ENCODE peak calls at places on chromosomes 7 and 10, in four cellular contexts. N is right cardiac atrium; K is CD8-positive, alpha-beta memory T cell; V is CD4-positive, CD25-positive, alpha-beta regulatory T cell. L is an unnamed sample.

GRCh38 chr7:7970620-7971307 is 2.2 kb downstream of the GLCCI1 start:
- DNase-seq in N (no peak), K (no peak), V (no peak), L (no peak)

GRCh38 chr7:134865001-134865845 is 85.8 kb downstream of the CALD1 start:
- DNase-seq in V (peak; percentile 24), K (no peak), N (no peak), L (no peak)

GRCh38 chr10:80502621-80503583 is 34.8 kb upstream of the SH2D4B start:
- DNase-seq in K (no peak), V (no peak), N (no peak), L (no peak)

GRCh38 chr7:103065666-103066065 is 8.9 kb downstream of the FBXL13 start:
- DNase-seq in N (peak; percentile 72), K (peak; percentile 6), V (peak; percentile 12), L (no peak)

GRCh38 chr10:51510231-51510630 is 189.2 kb downstream of the CSTF2T start:
- DNase-seq in N (no peak), V (no peak), K (no peak), L (no peak)

GRCh38 chr10:37654466-37654865 is 202.9 kb downstream of the ZNF248 start:
- DNase-seq in N (no peak), V (no peak), K (no peak), L (no peak)

GRCh38 chr10:24206926-24207701 is 1.8 kb upstream of the KIAA1217 start:
- DNase-seq in V (no peak), K (no peak), N (no peak), L (no peak)

GRCh38 chr7:13198741-13199140 is 511.3 kb downstream of the ARL4A start:
- DNase-seq in K (no peak), V (no peak), N (no peak), L (no peak)

GRCh38 chr7:98702021-98702420 is 84.9 kb downstream of the NPTX2 start:
- DNase-seq in N (no peak), K (no peak), V (no peak), L (no peak)

GRCh38 chr7:81211617-81212016 is 292.8 kb upstream of the SEMA3C start:
- DNase-seq in K (no peak), N (no peak), V (no peak), L (no peak)

GRCh38 chr7:149027055-149027454 is 1.2 kb downstream of the PDIA4 start:
- DNase-seq in K (no peak), V (no peak), N (no peak), L (no peak)

GRCh38 chr7:108045669-108046068 is 42.7 kb upstream of the LAMB1 start:
- DNase-seq in N (no peak), K (no peak), V (no peak), L (no peak)

GRCh38 chr10:91694170-91694794 is 61.4 kb upstream of the PPP1R3C start:
- DNase-seq in V (no peak), K (no peak), N (no peak), L (no peak)

GRCh38 chr7:64685091-64685490 is 19.2 kb downstream of the ZNF107 start:
- DNase-seq in K (no peak), N (no peak), V (no peak), L (no peak)

GRCh38 chr10:115214799-115215198 is 121.6 kb downstream of the ATRNL1 start:
- DNase-seq in K (no peak), N (no peak), V (no peak), L (no peak)

GRCh38 chr10:76397957-76398665 is 966.7 kb downstream of the LRMDA start:
- DNase-seq in K (no peak), V (no peak), N (no peak), L (no peak)

GRCh38 chr10:27188259-27188658 is 33.1 kb downstream of the MASTL start:
- DNase-seq in V (no peak), N (no peak), K (no peak), L (no peak)

GRCh38 chr7:98406827-98407226 is 5.9 kb upstream of the BAIAP2L1 start:
- DNase-seq in N (no peak), V (no peak), K (no peak), L (no peak)

GRCh38 chr10:125982256-125982948 is 86.0 kb downstream of the FANK1 start:
- DNase-seq in V (peak; percentile 65), K (no peak), N (no peak), L (no peak)

GRCh38 chr10:119421887-119422684 is 120.4 kb downstream of the RGS10 start:
- DNase-seq in K (no peak), V (no peak), N (peak; percentile 79), L (no peak)

GRCh38 chr7:131522325-131522920 is 34.0 kb downstream of the PODXL start:
- DNase-seq in K (no peak), V (no peak), N (no peak), L (no peak)

GRCh38 chr10:48538611-48539010 is 66.3 kb downstream of the ARHGAP22 start:
- DNase-seq in N (no peak), K (no peak), V (no peak), L (no peak)

GRCh38 chr7:148912758-148913541 is 28.9 kb upstream of the EZH2 start:
- DNase-seq in K (no peak), N (no peak), V (peak; percentile 60), L (no peak)

GRCh38 chr7:151442776-151443496 is 3.0 kb upstream of the CRYGN start:
- DNase-seq in K (no peak), V (no peak), N (no peak), L (no peak)

GRCh38 chr10:14717570-14717969 is 57.1 kb downstream of the FAM107B start:
- DNase-seq in K (no peak), N (no peak), V (no peak), L (no peak)

GRCh38 chr7:82700739-82701138 is 257.2 kb upstream of the CACNA2D1 start:
- DNase-seq in V (no peak), K (no peak), N (no peak), L (no peak)

GRCh38 chr10:46285966-46286620 is 704 bp upstream of the ANTXRL start:
- DNase-seq in N (no peak), V (no peak), K (no peak), L (no peak)

GRCh38 chr7:26857534-26858228 is 6.7 kb downstream of the SKAP2 start:
- DNase-seq in K (no peak), N (peak; percentile 37), V (no peak), L (peak; percentile 17)

GRCh38 chr7:124737760-124738159 is 27.8 kb downstream of the GPR37 start:
- DNase-seq in V (no peak), N (no peak), K (no peak), L (no peak)
- H3K4me3 ChIP-seq in V (no peak overlapping the region), N (no peak overlapping the region), K (no peak overlapping the region), L (no peak overlapping the region)

DNA sequence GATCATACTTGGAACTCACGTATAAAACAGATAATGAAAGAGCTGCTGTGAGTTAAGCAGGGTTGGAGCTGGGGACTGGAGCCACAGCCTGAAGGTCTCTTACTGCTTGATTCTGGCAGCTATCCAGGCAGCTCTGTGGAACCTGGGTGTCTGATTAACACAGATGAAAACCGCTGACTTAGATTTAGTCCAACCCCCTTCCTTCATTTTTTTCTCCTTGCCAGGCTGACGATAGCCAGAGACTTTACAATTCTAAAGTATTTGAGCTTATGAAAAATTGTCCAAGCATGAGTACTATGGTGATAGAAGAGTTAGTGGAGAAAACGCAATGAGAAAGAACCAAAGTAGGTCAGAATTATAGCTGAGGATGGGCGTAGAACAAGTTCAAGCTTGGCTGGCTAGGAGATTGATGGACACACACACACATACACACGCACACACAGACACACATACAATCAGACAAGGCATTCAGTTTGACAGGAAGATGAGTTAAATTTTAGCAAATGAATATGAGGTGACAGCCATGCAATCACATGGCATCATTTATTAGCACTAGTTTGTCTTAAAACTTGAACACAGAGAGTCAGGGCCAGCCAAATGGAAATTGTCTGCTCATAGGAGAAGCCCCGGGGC is 13.6 kb upstream of the GPR85 start:
- DNase-seq in N (peak; percentile 45), K (no peak), V (no peak), L (no peak)
- H3K27ac ChIP-seq in N (no peak overlapping the region), K (no peak overlapping the region), V (no peak overlapping the region), L (no peak overlapping the region)

GRCh38 chr10:28719789-28720436 is 42.6 kb downstream of the BAMBI start:
- DNase-seq in N (no peak), K (no peak), V (no peak), L (no peak)

GRCh38 chr10:28716748-28717147 is 39.4 kb downstream of the BAMBI start:
- DNase-seq in N (no peak), V (no peak), K (no peak), L (no peak)

GRCh38 chr10:28717659-28718201 is 40.4 kb downstream of the BAMBI start:
- DNase-seq in V (no peak), N (no peak), K (no peak), L (no peak)

GRCh38 chr10:28721318-28721717 is 44.0 kb downstream of the BAMBI start:
- DNase-seq in N (no peak), V (no peak), K (no peak), L (no peak)

DNA sequence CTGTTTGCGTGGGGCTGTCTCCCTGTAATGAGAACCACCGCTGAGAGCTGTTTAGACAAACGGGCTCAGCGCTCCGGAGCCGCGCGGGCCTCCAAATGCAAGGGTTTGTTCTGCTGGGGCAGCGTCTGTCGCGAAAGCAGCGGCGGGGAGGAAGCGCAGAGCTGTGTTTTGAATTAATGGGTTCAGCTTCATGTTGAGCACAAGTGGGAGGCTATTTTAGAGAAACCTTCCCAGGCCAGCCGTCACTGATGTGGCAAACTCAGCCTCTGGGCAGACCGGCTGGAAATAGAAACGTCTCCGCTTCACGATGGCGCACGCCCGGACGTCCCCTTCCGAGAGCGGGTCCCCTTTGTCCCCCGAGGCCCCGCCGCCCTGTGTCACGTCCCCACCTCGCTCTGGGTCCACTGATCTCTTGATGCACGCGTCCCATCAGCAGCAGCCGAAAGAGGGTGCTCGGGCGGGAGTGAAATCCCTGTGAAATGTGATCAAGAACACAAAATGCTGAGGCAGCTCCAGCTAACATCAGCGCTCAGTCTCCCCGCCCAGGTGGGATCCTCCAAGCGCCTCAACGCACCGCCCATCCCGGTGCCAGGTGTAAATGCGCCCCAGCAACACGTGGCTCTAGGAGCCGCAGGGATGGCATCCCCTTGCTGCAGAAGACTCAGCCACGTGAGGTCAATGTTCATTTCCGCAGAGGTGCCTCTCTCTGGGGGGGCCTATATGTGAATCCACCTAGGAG is 44.9 kb downstream of the BAMBI start:
- DNase-seq in N (peak; percentile 82), K (no peak), V (no peak), L (peak; percentile 51)
- H3K4me3 ChIP-seq in N (peak overlapping the region; percentile 54), K (no peak overlapping the region), V (no peak overlapping the region), L (peak overlapping the region; percentile 62)

DNA sequence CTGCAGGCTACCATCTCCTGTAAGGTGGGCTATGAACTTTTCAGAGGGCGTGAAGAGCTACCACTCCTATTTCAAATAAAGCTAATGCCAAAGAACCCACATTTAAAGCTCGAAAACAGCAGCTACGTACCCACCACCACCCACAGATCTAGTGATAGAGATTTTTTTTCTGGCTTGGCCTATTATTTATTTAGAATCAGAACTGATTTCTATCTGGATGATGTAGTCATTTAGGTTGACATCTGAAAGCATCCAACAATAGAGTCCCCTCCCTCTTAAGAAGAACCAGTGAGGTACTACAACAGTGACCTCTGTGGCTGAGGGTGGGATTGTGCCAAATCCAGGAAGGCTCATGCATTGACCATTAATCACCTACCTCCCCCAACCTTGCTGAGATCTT is 113.8 kb upstream of the ADO start:
- DNase-seq in K (no peak), N (no peak), V (peak; percentile 5), L (no peak)
- H3K27ac ChIP-seq in K (no peak overlapping the region), N (no peak overlapping the region), V (no peak overlapping the region), L (no peak overlapping the region)

L was measured in psoas muscle.